ENCODE peak calls at places on chromosome 7, in ten cellular contexts. S, M, C, E, Q, H, L, I, B and A are unnamed samples.

GRCh38 chr7:136254148-136254547 is 277.0 kb upstream of the MTPN start:
- DNase-seq in E (no peak), I (no peak), L (no peak), B (no peak), C (no peak), M (no peak), H (no peak), S (no peak), Q (no peak), A (no peak)

GRCh38 chr7:130489140-130489967 is 2.5 kb upstream of the MEST start:
- DNase-seq in M (no peak), I (no peak), Q (no peak), C (no peak), S (no peak), H (no peak), L (peak), B (no peak), E (no peak), A (no peak)

GRCh38 chr7:156475179-156475578 is 165.4 kb upstream of the RNF32 start:
- DNase-seq in B (no peak), I (no peak), S (no peak), C (no peak), L (no peak), Q (no peak), E (no peak), M (no peak), H (no peak), A (no peak)

GRCh38 chr7:157738064-157738460 is 401.3 kb downstream of the DNAJB6 start:
- DNase-seq in C (peak), E (no peak), B (no peak), I (no peak), L (no peak), H (no peak), Q (no peak), M (peak), S (no peak), A (no peak)

GRCh38 chr7:44386139-44386913 is 60.9 kb upstream of the CAMK2B start:
- DNase-seq in E (no peak), I (no peak), H (no peak), M (peak), S (peak), Q (no peak), L (peak), C (no peak), B (no peak), A (no peak)

GRCh38 chr7:24637706-24638105 is 64.5 kb downstream of the PALS2 start:
- DNase-seq in E (no peak), I (no peak), H (no peak), B (no peak), S (no peak), C (no peak), L (no peak), Q (no peak), M (peak), A (no peak)

GRCh38 chr7:117399820-117400422 is 27.4 kb downstream of the ASZ1 start:
- DNase-seq in B (no peak), H (peak), E (no peak), L (no peak), S (no peak), Q (no peak), M (no peak), C (no peak), I (no peak), A (no peak)

GRCh38 chr7:105246195-105247078 is 142.3 kb downstream of the SRPK2 start:
- DNase-seq in B (no peak), H (no peak), C (no peak), L (no peak), M (no peak), E (no peak), Q (no peak), S (peak), I (no peak), A (no peak)

GRCh38 chr7:7921830-7922229 is 46.8 kb upstream of the GLCCI1 start:
- DNase-seq in B (no peak), C (no peak), H (no peak), I (no peak), L (no peak), Q (no peak), S (peak), E (no peak), M (no peak), A (no peak)

GRCh38 chr7:131957338-131958025 is 401.1 kb upstream of the PODXL start:
- DNase-seq in I (no peak), M (no peak), L (no peak), C (no peak), S (no peak), E (no peak), H (peak), B (no peak), Q (no peak), A (no peak)

GRCh38 chr7:29488977-29489376 is 74.7 kb upstream of the PRR15 start:
- DNase-seq in M (peak), C (no peak), H (peak), B (no peak), L (peak), I (no peak), S (no peak), E (no peak), Q (no peak), A (no peak)

GRCh38 chr7:106045139-106045538 is 67.0 kb downstream of the SYPL1 start:
- DNase-seq in B (no peak), H (no peak), M (peak), I (no peak), L (no peak), Q (no peak), C (no peak), S (no peak), E (no peak), A (no peak)

GRCh38 chr7:50782376-50783208 is at the start of gene GRB10:
- DNase-seq in I (no peak), C (peak), L (no peak), Q (peak), B (no peak), M (peak), E (peak), H (peak), S (peak), A (no peak)

GRCh38 chr7:2567663-2568238 is 9.0 kb downstream of the IQCE start:
- DNase-seq in I (no peak), L (no peak), H (no peak), C (peak), B (no peak), E (peak), M (peak), S (no peak), Q (no peak), A (no peak)

GRCh38 chr7:37592366-37592765 is 91.2 kb upstream of the GPR141 start:
- DNase-seq in B (no peak), Q (peak), H (no peak), M (no peak), I (no peak), L (no peak), S (no peak), E (no peak), C (no peak), A (no peak)

GRCh38 chr7:131034166-131034881 is 293.4 kb upstream of the MKLN1 start:
- DNase-seq in Q (no peak), B (no peak), H (no peak), S (peak), L (no peak), I (no peak), C (no peak), E (no peak), M (peak), A (no peak)

GRCh38 chr7:83640731-83641533 is 8.0 kb downstream of the SEMA3E start:
- DNase-seq in H (no peak), S (no peak), Q (no peak), L (no peak), M (no peak), E (no peak), C (no peak), B (no peak), I (no peak), A (no peak)

GRCh38 chr7:75981450-75982305 is 12.7 kb downstream of the TMEM120A start:
- DNase-seq in B (no peak), S (no peak), C (no peak), M (no peak), L (no peak), I (no peak), H (no peak), E (no peak), Q (no peak), A (no peak)

GRCh38 chr7:28112056-28112455 is 68.5 kb downstream of the JAZF1 start:
- DNase-seq in C (no peak), S (no peak), E (no peak), H (no peak), M (peak), B (no peak), L (peak), Q (no peak), I (no peak), A (no peak)

GRCh38 chr7:1535695-1536094 is 5.2 kb downstream of the MAFK start:
- DNase-seq in Q (no peak), C (no peak), B (no peak), I (no peak), E (no peak), H (no peak), L (no peak), S (peak), M (no peak), A (no peak)

GRCh38 chr7:101681170-101682007 is 52.3 kb upstream of the MYL10 start:
- DNase-seq in E (peak), S (peak), L (no peak), Q (no peak), C (no peak), M (peak), I (peak), B (no peak), H (peak), A (no peak)

GRCh38 chr7:6023974-6024435 is 7.2 kb upstream of the ANKRD61 start:
- DNase-seq in B (no peak), Q (no peak), I (no peak), S (no peak), H (no peak), C (no peak), M (no peak), L (no peak), E (no peak), A (no peak)

GRCh38 chr7:17463511-17464085 is 165.1 kb downstream of the AHR start:
- DNase-seq in B (no peak), E (no peak), S (no peak), C (no peak), Q (no peak), I (no peak), M (no peak), H (no peak), L (no peak), A (no peak)

GRCh38 chr7:133947458-133948044 is 179.6 kb upstream of the LRGUK start:
- DNase-seq in B (no peak), M (no peak), L (no peak), I (no peak), C (no peak), E (no peak), H (no peak), Q (no peak), S (no peak), A (no peak)

GRCh38 chr7:81645435-81645834 is 124.4 kb downstream of the HGF start:
- DNase-seq in L (no peak), I (no peak), S (no peak), E (no peak), Q (no peak), H (no peak), C (no peak), B (no peak), M (no peak), A (no peak)

GRCh38 chr7:30802812-30803211 is 31.6 kb downstream of the MINDY4 start:
- DNase-seq in B (no peak), Q (no peak), C (no peak), S (no peak), L (peak), H (no peak), I (no peak), E (no peak), M (no peak), A (no peak)
- TF ChIP-seq CTCF in B (no peak), Q (no peak), C (no peak), S (no peak), L (no peak), H (no peak), I (no peak), E (no peak), M (no peak), A (no peak)

GRCh38 chr7:18653381-18654155 is 158.0 kb downstream of the HDAC9 start:
- DNase-seq in H (no peak), B (no peak), E (no peak), I (no peak), Q (no peak), S (no peak), L (no peak), M (no peak), C (no peak), A (no peak)
- TF ChIP-seq CTCF in H (no peak), B (no peak), E (no peak), I (no peak), Q (no peak), S (no peak), L (no peak), M (no peak), C (no peak), A (no peak)

GRCh38 chr7:4164556-4164955 is 517.5 kb upstream of the FOXK1 start:
- DNase-seq in L (no peak), Q (no peak), C (peak), M (no peak), B (no peak), I (no peak), H (no peak), E (no peak), S (no peak), A (no peak)
- TF ChIP-seq CTCF in L (no peak), Q (no peak), C (no peak), M (no peak), B (no peak), I (no peak), H (no peak), E (no peak), S (no peak), A (no peak)

DNA sequence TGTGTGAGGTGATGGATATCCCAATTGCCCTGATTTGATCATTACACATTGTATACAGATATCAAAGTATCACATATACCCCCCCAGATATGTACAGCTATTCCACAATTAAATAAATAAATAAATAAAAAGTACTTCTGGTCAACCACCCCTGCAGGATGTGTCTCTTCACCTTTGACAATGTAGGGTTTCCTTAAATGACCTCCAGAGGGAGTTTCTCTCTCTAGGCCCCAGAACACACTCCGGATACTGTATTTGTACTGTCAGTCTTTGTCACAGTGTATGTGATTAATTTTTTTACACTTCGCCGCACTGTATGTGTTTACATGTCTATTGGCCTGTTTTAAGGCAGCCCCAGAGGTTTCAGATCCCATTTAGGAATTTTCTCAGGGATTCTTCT is 123.6 kb downstream of the ADCYAP1R1 start:
- DNase-seq in C (no peak), H (peak), L (no peak), M (no peak), Q (no peak), B (no peak), E (no peak), I (no peak), S (no peak), A (no peak)
- TF ChIP-seq CTCF in C (no peak), H (peak), L (no peak), M (no peak), Q (peak), B (no peak), E (no peak), I (peak), S (no peak), A (no peak)

GRCh38 chr7:135232720-135233119 is 918 bp upstream of the STRA8 start:
- DNase-seq in M (no peak), Q (peak), E (no peak), S (no peak), H (no peak), I (no peak), L (no peak), B (no peak), C (no peak), A (no peak)
- TF ChIP-seq CTCF in M (peak), Q (peak), E (no peak), S (no peak), H (peak), I (peak), L (no peak), B (no peak), C (no peak), A (no peak)